ENCODE peak calls at places on chromosomes 16 and 17, in five cellular contexts. One of them, this sample, is unnamed.

GRCh38 chr16:29653436-29653835 is 9.6 kb upstream of the SPN start:
- DNase-seq in prostate gland: no peak
- DNase-seq in Caco-2: no peak
- DNase-seq in adrenal gland: no peak
- DNase-seq in mucosa of descending colon: no peak
- DNase-seq in this sample: no peak

GRCh38 chr16:75621170-75621477 is 2.0 kb downstream of the ADAT1 start:
- DNase-seq in prostate gland: no peak
- DNase-seq in Caco-2: no peak
- DNase-seq in adrenal gland: no peak
- DNase-seq in mucosa of descending colon: no peak
- DNase-seq in this sample: no peak

GRCh38 chr17:15740570-15741120 is 8.6 kb downstream of the TBC1D26 start:
- DNase-seq in prostate gland: no peak
- DNase-seq in Caco-2: no peak
- DNase-seq in adrenal gland: no peak
- DNase-seq in mucosa of descending colon: no peak
- DNase-seq in this sample: no peak

GRCh38 chr16:67923414-67924127 is 8.1 kb downstream of the CTRL start:
- DNase-seq in prostate gland: peak; percentile 44
- DNase-seq in Caco-2: no peak
- DNase-seq in adrenal gland: no peak
- DNase-seq in mucosa of descending colon: no peak
- DNase-seq in this sample: no peak

GRCh38 chr17:3575506-3575905 is 17.9 kb upstream of the TRPV3 start:
- DNase-seq in prostate gland: no peak
- DNase-seq in Caco-2: no peak
- DNase-seq in adrenal gland: no peak
- DNase-seq in mucosa of descending colon: no peak
- DNase-seq in this sample: no peak

GRCh38 chr17:66644311-66644710 is 190.6 kb upstream of the CACNG5 start:
- DNase-seq in prostate gland: no peak
- DNase-seq in Caco-2: no peak
- DNase-seq in adrenal gland: no peak
- DNase-seq in mucosa of descending colon: no peak
- DNase-seq in this sample: no peak

GRCh38 chr16:592518-593306 is 2.8 kb downstream of the RAB40C start:
- DNase-seq in prostate gland: peak; percentile 89
- DNase-seq in Caco-2: no peak
- DNase-seq in adrenal gland: peak; percentile 67
- DNase-seq in mucosa of descending colon: peak; percentile 75
- DNase-seq in this sample: peak; percentile 61

GRCh38 chr17:49210158-49211029 is at the start of the genes ABI3 and GNGT2:
- DNase-seq in prostate gland: no peak
- DNase-seq in Caco-2: no peak
- DNase-seq in adrenal gland: peak; percentile 47
- DNase-seq in mucosa of descending colon: peak; percentile 76
- DNase-seq in this sample: peak; percentile 61

GRCh38 chr17:78879679-78880186 is 23.3 kb downstream of the CEP295NL start:
- DNase-seq in prostate gland: no peak
- DNase-seq in Caco-2: no peak
- DNase-seq in adrenal gland: peak; percentile 50
- DNase-seq in mucosa of descending colon: no peak
- DNase-seq in this sample: peak; percentile 81

GRCh38 chr16:23587726-23588125 is 8.4 kb downstream of the NDUFAB1 start:
- DNase-seq in prostate gland: no peak
- DNase-seq in Caco-2: no peak
- DNase-seq in adrenal gland: no peak
- DNase-seq in mucosa of descending colon: no peak
- DNase-seq in this sample: no peak
- H3K36me3 ChIP-seq in prostate gland: peaks cover 10% of the 10 kb centered on the region
- H3K36me3 ChIP-seq in Caco-2: peaks cover 6% of the 10 kb centered on the region
- H3K36me3 ChIP-seq in adrenal gland: no peaks in the 10 kb centered on the region
- H3K36me3 ChIP-seq in mucosa of descending colon: peaks cover 5% of the 10 kb centered on the region
- H3K36me3 ChIP-seq in this sample: peaks cover 4% of the 10 kb centered on the region

GRCh38 chr17:1786708-1787107 is 24.8 kb downstream of the SERPINF1 start:
- DNase-seq in prostate gland: no peak
- DNase-seq in Caco-2: no peak
- DNase-seq in adrenal gland: no peak
- DNase-seq in mucosa of descending colon: no peak
- DNase-seq in this sample: no peak
- H3K4me1 ChIP-seq in prostate gland: peaks cover 17% of the 10 kb centered on the region
- H3K4me1 ChIP-seq in Caco-2: peaks cover 4% of the 10 kb centered on the region
- H3K4me1 ChIP-seq in adrenal gland: peaks cover 25% of the 10 kb centered on the region
- H3K4me1 ChIP-seq in mucosa of descending colon: peaks cover 13% of the 10 kb centered on the region
- H3K4me1 ChIP-seq in this sample: no peaks in the 10 kb centered on the region

GRCh38 chr16:10886739-10887269 is 9.8 kb downstream of the CIITA start:
- DNase-seq in prostate gland: no peak
- DNase-seq in Caco-2: no peak
- DNase-seq in adrenal gland: no peak
- DNase-seq in mucosa of descending colon: no peak
- DNase-seq in this sample: peak; percentile 19
- H3K36me3 ChIP-seq in prostate gland: no peaks in the 10 kb centered on the region
- H3K36me3 ChIP-seq in Caco-2: no peaks in the 10 kb centered on the region
- H3K36me3 ChIP-seq in adrenal gland: no peaks in the 10 kb centered on the region
- H3K36me3 ChIP-seq in mucosa of descending colon: no peaks in the 10 kb centered on the region
- H3K36me3 ChIP-seq in this sample: no peaks in the 10 kb centered on the region

GRCh38 chr16:2008631-2009301 is 855 bp downstream of the ZNF598 start:
- DNase-seq in prostate gland: no peak
- DNase-seq in Caco-2: peak; percentile 26
- DNase-seq in adrenal gland: no peak
- DNase-seq in mucosa of descending colon: peak; percentile 62
- DNase-seq in this sample: no peak
- H3K4me1 ChIP-seq in prostate gland: peaks cover 29% of the 10 kb centered on the region
- H3K4me1 ChIP-seq in Caco-2: peaks cover 15% of the 10 kb centered on the region
- H3K4me1 ChIP-seq in adrenal gland: peaks cover 24% of the 10 kb centered on the region
- H3K4me1 ChIP-seq in mucosa of descending colon: peaks cover 36% of the 10 kb centered on the region
- H3K4me1 ChIP-seq in this sample: no peaks in the 10 kb centered on the region

DNA sequence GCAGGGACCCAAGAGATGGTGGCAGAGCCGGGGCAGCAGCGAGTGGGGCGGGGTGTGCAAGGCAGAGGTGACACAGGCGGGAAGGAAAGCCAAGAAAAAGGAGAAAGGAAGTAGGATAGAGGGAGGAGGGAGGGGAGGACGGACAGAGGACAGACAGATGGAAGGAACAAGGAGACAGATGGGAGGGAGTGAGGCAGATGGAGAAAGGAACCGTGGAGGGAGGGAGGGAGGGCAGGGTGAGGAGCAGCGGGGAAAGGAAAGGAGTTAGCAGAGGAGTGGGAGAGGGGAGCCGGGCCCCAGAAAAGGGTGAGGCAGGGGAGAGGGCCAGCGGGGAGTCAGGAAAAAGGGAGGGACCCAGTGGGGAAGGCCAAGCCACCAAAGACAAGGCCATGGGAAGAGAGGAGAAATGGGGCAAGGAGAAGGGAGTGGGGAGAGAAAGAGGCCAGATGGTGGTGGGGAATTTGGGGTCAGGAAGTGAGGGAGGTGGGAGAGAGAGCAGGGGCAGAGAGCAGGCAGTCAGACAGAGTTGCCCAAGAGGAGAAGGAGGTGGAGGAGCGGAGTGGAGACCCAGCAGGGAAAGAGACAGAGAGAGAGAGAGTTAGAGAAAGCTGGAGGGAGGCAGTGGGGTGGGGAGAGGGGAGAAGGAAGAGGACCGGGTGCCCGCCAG is 13.2 kb upstream of the ASGR1 start:
- DNase-seq in prostate gland: no peak
- DNase-seq in Caco-2: no peak
- DNase-seq in adrenal gland: no peak
- DNase-seq in mucosa of descending colon: no peak
- DNase-seq in this sample: no peak
- H3K36me3 ChIP-seq in prostate gland: peaks cover 10% of the 10 kb centered on the region
- H3K36me3 ChIP-seq in Caco-2: no peaks in the 10 kb centered on the region
- H3K36me3 ChIP-seq in adrenal gland: no peaks in the 10 kb centered on the region
- H3K36me3 ChIP-seq in mucosa of descending colon: no peaks in the 10 kb centered on the region
- H3K36me3 ChIP-seq in this sample: no peaks in the 10 kb centered on the region

GRCh38 chr17:71063559-71063958 is 894.2 kb downstream of the KCNJ2 start:
- DNase-seq in prostate gland: no peak
- DNase-seq in Caco-2: no peak
- DNase-seq in adrenal gland: no peak
- DNase-seq in mucosa of descending colon: no peak
- DNase-seq in this sample: no peak
- H3K4me1 ChIP-seq in prostate gland: no peaks in the 10 kb centered on the region
- H3K4me1 ChIP-seq in Caco-2: no peaks in the 10 kb centered on the region
- H3K4me1 ChIP-seq in adrenal gland: no peaks in the 10 kb centered on the region
- H3K4me1 ChIP-seq in mucosa of descending colon: no peaks in the 10 kb centered on the region
- H3K4me1 ChIP-seq in this sample: no peaks in the 10 kb centered on the region

This sample was measured in aorta.